ENCODE peak calls at places on chromosomes 1 and 21, in eight cellular contexts. H, U, B, M, Q, T, S and D are unnamed samples.

GRCh38 chr21:28215214-28215954 is 777.3 kb downstream of the LTN1 start:
- DNase-seq in H (no peak), U (no peak), B (no peak), M (no peak), Q (no peak), T (no peak), S (no peak), D (no peak)

GRCh38 chr21:41673596-41674335 is 93.1 kb downstream of the RIPK4 start:
- DNase-seq in H (no peak), U (no peak), B (peak; percentile 77), M (no peak), Q (no peak), T (no peak), S (no peak), D (no peak)

GRCh38 chr1:226019550-226019949 is 20.4 kb upstream of the SDE2 start:
- DNase-seq in H (no peak), U (no peak), B (no peak), M (no peak), Q (no peak), T (no peak), S (no peak), D (no peak)

GRCh38 chr1:145912128-145912641 is 2.3 kb upstream of the ITGA10 start:
- DNase-seq in H (no peak), U (no peak), B (no peak), M (no peak), Q (no peak), T (no peak), S (no peak), D (no peak)

GRCh38 chr21:33029975-33030461 is 4.3 kb downstream of the OLIG2 start:
- DNase-seq in H (no peak), U (no peak), B (no peak), M (no peak), Q (no peak), T (no peak), S (no peak), D (no peak)

GRCh38 chr1:97094257-97094972 is 372.8 kb downstream of the PTBP2 start:
- DNase-seq in H (no peak), U (no peak), B (no peak), M (no peak), Q (no peak), T (no peak), S (no peak), D (peak; percentile 80)

GRCh38 chr1:41152622-41153044 is 89.5 kb downstream of the SCMH1 start:
- DNase-seq in H (no peak), U (no peak), B (no peak), M (no peak), Q (no peak), T (no peak), S (no peak), D (peak; percentile 85)

GRCh38 chr1:153565529-153566374 is at the start of gene S100A2:
- DNase-seq in H (peak; percentile 55), U (no peak), B (no peak), M (peak; percentile 52), Q (peak; percentile 55), T (peak; percentile 52), S (no peak), D (peak; percentile 90)

GRCh38 chr1:6393400-6394187 is at the start of gene ACOT7:
- DNase-seq in H (peak; percentile 93), U (peak; percentile 91), B (peak; percentile 92), M (peak; percentile 92), Q (peak; percentile 88), T (peak; percentile 91), S (peak; percentile 94), D (peak; percentile 68)

GRCh38 chr1:35448344-35448801 is 108.8 kb downstream of the KIAA0319L start:
- DNase-seq in H (no peak), U (no peak), B (peak; percentile 43), M (no peak), Q (no peak), T (no peak), S (no peak), D (no peak)